ENCODE peak calls at places on chromosome 19, in nine cellular contexts. Z is fibroblast of lung; I is left ventricle myocardium inferior; P is endodermal cell; O is thoracic aorta; E is naive thymus-derived CD4-positive, alpha-beta T cell; B is Peyer's patch; V is AG04450; T is cardiac muscle cell. L is an unnamed sample.

GRCh38 chr19:11530432-11530831 is 1.5 kb upstream of the ECSIT start:
- DNase-seq in B (peak; percentile 71), T (peak; percentile 90), O (peak; percentile 23), E (no peak), I (peak; percentile 77), V (peak; percentile 41), P (peak; percentile 95), Z (peak; percentile 84), L (peak; percentile 84)

GRCh38 chr19:46950526-46951235 is 69.0 kb upstream of the NPAS1 start:
- DNase-seq in B (no peak), V (no peak), T (no peak), P (no peak), I (no peak), E (no peak), Z (no peak), O (no peak), L (peak; percentile 11)

GRCh38 chr19:57888494-57889231 is at the start of gene ZNF814:
- DNase-seq in E (peak; percentile 81), V (peak; percentile 47), I (peak; percentile 86), P (peak; percentile 97), T (peak; percentile 91), Z (peak; percentile 91), O (peak; percentile 3), B (peak; percentile 88), L (peak; percentile 74)

GRCh38 chr19:14345364-14345763 is 35.9 kb upstream of the ADGRE5 start:
- DNase-seq in Z (no peak), P (no peak), V (no peak), I (no peak), E (no peak), O (no peak), B (no peak), T (no peak), L (no peak)

GRCh38 chr19:54457773-54458647 is 5.6 kb downstream of the LENG9 start:
- DNase-seq in I (no peak), B (no peak), T (no peak), O (no peak), Z (no peak), E (no peak), V (no peak), P (no peak), L (no peak)

GRCh38 chr19:47619763-47620162 is 10.8 kb downstream of the BICRA start:
- DNase-seq in V (no peak), Z (no peak), P (peak; percentile 91), O (no peak), T (no peak), I (no peak), E (no peak), B (no peak), L (no peak)

GRCh38 chr19:34960103-34960805 is 3.8 kb downstream of the ZNF792 start:
- DNase-seq in E (no peak), P (no peak), Z (no peak), V (peak; percentile 11), I (no peak), O (no peak), B (no peak), T (peak; percentile 60), L (peak; percentile 69)

GRCh38 chr19:48379058-48379457 is 12.3 kb downstream of the KDELR1 start:
- DNase-seq in Z (no peak), E (no peak), B (no peak), V (no peak), O (no peak), I (no peak), T (no peak), P (no peak), L (no peak)

GRCh38 chr19:36152061-36152885 is at the start of gene COX7A1:
- DNase-seq in O (no peak), I (peak; percentile 87), V (no peak), Z (peak; percentile 42), E (no peak), B (peak; percentile 61), T (peak; percentile 74), P (peak; percentile 54), L (no peak)

GRCh38 chr19:409006-409514 is at the start of gene C2CD4C:
- DNase-seq in B (peak; percentile 47), V (no peak), I (no peak), P (peak; percentile 76), Z (no peak), O (no peak), T (peak; percentile 17), E (no peak), L (peak; percentile 12)

GRCh38 chr19:12721656-12722565 is 1.8 kb downstream of the TNPO2 start:
- DNase-seq in B (peak; percentile 81), V (peak; percentile 45), T (peak; percentile 87), E (peak; percentile 57), O (no peak), I (peak; percentile 66), Z (peak; percentile 80), P (peak; percentile 92), L (peak; percentile 86)

GRCh38 chr19:6359517-6359916 is 1.8 kb upstream of the CLPP start:
- DNase-seq in T (no peak), E (no peak), V (no peak), O (no peak), Z (no peak), B (no peak), I (no peak), P (no peak), L (no peak)

GRCh38 chr19:30565680-30566079 is 193.5 kb downstream of the ZNF536 start:
- DNase-seq in T (no peak), P (peak; percentile 36), Z (no peak), I (no peak), O (no peak), E (no peak), B (no peak), V (no peak), L (peak; percentile 26)

GRCh38 chr19:39409886-39410619 is 2.4 kb upstream of the PLEKHG2 start:
- DNase-seq in V (no peak), I (peak; percentile 87), E (peak; percentile 80), Z (peak; percentile 91), O (no peak), T (peak; percentile 93), B (peak; percentile 86), P (no peak), L (peak; percentile 70)

GRCh38 chr19:11984986-11985385 is 20.1 kb downstream of the ZNF763 start:
- DNase-seq in Z (no peak), P (peak; percentile 57), B (no peak), V (no peak), E (no peak), T (no peak), O (no peak), I (no peak), L (peak; percentile 67)

GRCh38 chr19:3404324-3405260 is 38.2 kb downstream of the NFIC start:
- DNase-seq in V (peak; percentile 81), I (peak; percentile 89), E (no peak), Z (peak; percentile 94), B (peak; percentile 63), P (peak; percentile 60), O (peak; percentile 62), T (peak; percentile 95), L (no peak)

GRCh38 chr19:57803594-57804325 is 11.0 kb downstream of the ZNF552 start:
- DNase-seq in O (no peak), P (peak; percentile 89), Z (peak; percentile 58), I (no peak), T (peak; percentile 92), V (peak; percentile 48), B (peak; percentile 59), E (no peak), L (no peak)

GRCh38 chr19:40604647-40605200 is 3.6 kb downstream of the LTBP4 start:
- DNase-seq in P (peak; percentile 70), T (no peak), O (no peak), E (no peak), Z (no peak), V (no peak), I (no peak), B (peak; percentile 72), L (no peak)
- H3K27ac ChIP-seq in P (no peak overlapping the region), T (no peak overlapping the region), O (peak overlapping the region; percentile 97), E (peak overlapping the region; percentile 71), Z (no peak overlapping the region), V (no peak overlapping the region), I (peak overlapping the region; percentile 93), B (peak overlapping the region; percentile 84), L (no peak overlapping the region)

GRCh38 chr19:8904597-8904996 is 72.4 kb downstream of the MBD3L1 start:
- DNase-seq in B (no peak), T (no peak), V (no peak), P (no peak), E (no peak), I (no peak), O (no peak), Z (no peak), L (no peak)

GRCh38 chr19:8899356-8899755 is 67.2 kb downstream of the MBD3L1 start:
- DNase-seq in P (no peak), T (no peak), I (no peak), B (no peak), Z (no peak), V (no peak), O (no peak), E (no peak), L (no peak)

GRCh38 chr19:8905342-8905741 is 73.2 kb downstream of the MBD3L1 start:
- DNase-seq in Z (no peak), V (no peak), E (no peak), I (no peak), O (no peak), T (no peak), P (no peak), B (no peak), L (no peak)

GRCh38 chr19:8900421-8900820 is 68.2 kb downstream of the MBD3L1 start:
- DNase-seq in Z (no peak), B (no peak), O (no peak), V (no peak), I (no peak), T (no peak), P (no peak), E (no peak), L (peak; percentile 52)

GRCh38 chr19:8902520-8902919 is 70.3 kb downstream of the MBD3L1 start:
- DNase-seq in V (no peak), I (no peak), O (no peak), B (no peak), Z (no peak), P (no peak), T (no peak), E (no peak), L (no peak)
- H3K9me3 ChIP-seq in V (peaks cover 32% of the 10 kb centered on the region), I (no peaks in the 10 kb centered on the region), O (no peaks in the 10 kb centered on the region), B (no peaks in the 10 kb centered on the region), Z (no peaks in the 10 kb centered on the region), P (peaks cover 71% of the 10 kb centered on the region), T (peaks cover 4% of the 10 kb centered on the region), E (no peaks in the 10 kb centered on the region), L (no peaks in the 10 kb centered on the region)

DNA sequence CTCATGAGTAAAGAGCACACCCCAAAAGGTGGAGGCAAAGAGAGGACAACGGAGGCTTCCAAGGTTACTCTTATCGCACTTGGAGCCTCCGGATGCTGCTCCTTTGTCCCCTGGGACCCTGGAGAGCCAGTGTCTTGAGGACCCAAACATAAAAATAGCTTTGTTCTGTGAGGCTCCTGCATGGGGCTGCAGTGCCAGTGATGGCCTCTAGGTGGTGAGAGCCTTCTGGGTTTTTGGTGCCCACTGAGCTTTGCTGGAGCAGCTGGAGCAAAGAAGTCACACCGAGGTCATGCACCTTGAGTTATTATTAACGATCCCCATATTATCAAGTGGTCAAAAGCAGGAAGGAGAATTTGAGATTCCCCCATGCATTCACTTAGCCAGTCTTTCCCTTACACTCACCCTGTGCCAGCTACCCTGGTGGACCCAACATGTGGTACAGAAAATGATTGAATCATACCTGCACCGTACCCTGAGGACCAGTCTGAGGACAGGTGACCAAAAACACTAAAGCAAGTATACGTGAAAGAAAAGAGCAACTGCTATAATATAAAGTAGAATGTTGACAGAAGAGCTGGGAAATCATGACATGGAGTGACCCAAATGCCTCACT is 41.5 kb downstream of the ZNF682 start:
- DNase-seq in V (no peak), B (no peak), O (no peak), Z (no peak), T (no peak), I (peak; percentile 22), P (peak; percentile 89), E (no peak), L (peak; percentile 54)
- H3K27ac ChIP-seq in V (no peak overlapping the region), B (no peak overlapping the region), O (no peak overlapping the region), Z (no peak overlapping the region), T (no peak overlapping the region), I (no peak overlapping the region), P (no peak overlapping the region), E (no peak overlapping the region), L (no peak overlapping the region)

GRCh38 chr19:8149261-8150094 is at the start of gene FBN3:
- DNase-seq in I (no peak), T (no peak), Z (no peak), V (no peak), P (peak; percentile 89), E (no peak), O (no peak), B (no peak), L (no peak)
- H3K9me3 ChIP-seq in I (no peaks in the 10 kb centered on the region), T (no peaks in the 10 kb centered on the region), Z (no peaks in the 10 kb centered on the region), V (no peaks in the 10 kb centered on the region), P (no peaks in the 10 kb centered on the region), E (no peaks in the 10 kb centered on the region), O (no peaks in the 10 kb centered on the region), B (no peaks in the 10 kb centered on the region), L (no peaks in the 10 kb centered on the region)